ENCODE peak calls at places on chromosomes 3 and 15, in four cellular contexts. G is frontal cortex, Y is neural crest cell, W is body of pancreas. I is an unnamed sample.

GRCh38 chr3:23612296-23612891 is 193.4 kb upstream of the UBE2E1 start:
- DNase-seq in G (no peak), Y (no peak), W (no peak), I (peak; percentile 55)

GRCh38 chr15:22955544-22956085 is 24.6 kb downstream of the CYFIP1 start:
- DNase-seq in G (no peak), Y (no peak), W (no peak), I (no peak)

GRCh38 chr3:98482717-98483482 is 14.6 kb upstream of the OR5K2 start:
- DNase-seq in G (no peak), Y (no peak), W (no peak), I (no peak)

GRCh38 chr3:149879872-149880271 is 66.9 kb downstream of the RNF13 start:
- DNase-seq in G (no peak), Y (peak; percentile 59), W (peak; percentile 16), I (peak; percentile 72)

GRCh38 chr3:43866529-43867353 is 176.0 kb downstream of the ABHD5 start:
- DNase-seq in G (no peak), Y (no peak), W (no peak), I (peak; percentile 14)

GRCh38 chr3:36804295-36805055 is 40.1 kb upstream of the DCLK3 start:
- DNase-seq in G (no peak), Y (no peak), W (no peak), I (no peak)

GRCh38 chr3:14121859-14122258 is 2.8 kb downstream of the CHCHD4 start:
- DNase-seq in G (no peak), Y (no peak), W (no peak), I (no peak)

GRCh38 chr3:154132777-154133375 is 11.7 kb downstream of the ARHGEF26 start:
- DNase-seq in G (no peak), Y (no peak), W (no peak), I (no peak)

GRCh38 chr3:63972987-63973386 is 50.3 kb downstream of the PSMD6 start:
- DNase-seq in G (no peak), Y (no peak), W (peak; percentile 69), I (no peak)

GRCh38 chr3:17972889-17973558 is 230.6 kb upstream of the TBC1D5 start:
- DNase-seq in G (no peak), Y (no peak), W (no peak), I (no peak)

GRCh38 chr3:13537926-13538325 is 11.0 kb upstream of the FBLN2 start:
- DNase-seq in G (no peak), Y (no peak), W (no peak), I (no peak)

I was measured in dermis blood vessel endothelial cell.